ENCODE peak calls at places on chromosomes 1 and 21, in five cellular contexts. One of them, this sample, is unnamed.

GRCh38 chr21:42997053-42997452 is 22.7 kb downstream of the PKNOX1 start:
- DNase-seq in mesenchymal stem cell: peak; percentile 97
- DNase-seq in H9: no peak
- DNase-seq in neuronal stem cell: no peak
- DNase-seq in IMR-90: peak; percentile 99
- DNase-seq in this sample: peak; percentile 88

GRCh38 chr1:97340951-97341350 is 579.9 kb downstream of the DPYD start:
- DNase-seq in mesenchymal stem cell: peak; percentile 81
- DNase-seq in H9: no peak
- DNase-seq in neuronal stem cell: no peak
- DNase-seq in IMR-90: peak; percentile 84
- DNase-seq in this sample: no peak

GRCh38 chr1:1433804-1434130 is 1.7 kb upstream of the VWA1 start:
- DNase-seq in mesenchymal stem cell: peak; percentile 83
- DNase-seq in H9: no peak
- DNase-seq in neuronal stem cell: no peak
- DNase-seq in IMR-90: peak; percentile 39
- DNase-seq in this sample: peak; percentile 75

GRCh38 chr1:77948841-77949424 is 29.9 kb downstream of the FUBP1 start:
- DNase-seq in mesenchymal stem cell: peak; percentile 40
- DNase-seq in H9: no peak
- DNase-seq in neuronal stem cell: peak; percentile 12
- DNase-seq in IMR-90: peak; percentile 42
- DNase-seq in this sample: no peak

GRCh38 chr1:151710187-151710586 is 6.4 kb downstream of the CELF3 start:
- DNase-seq in mesenchymal stem cell: peak; percentile 24
- DNase-seq in H9: peak; percentile 63
- DNase-seq in neuronal stem cell: peak; percentile 87
- DNase-seq in IMR-90: peak; percentile 55
- DNase-seq in this sample: no peak

GRCh38 chr1:5898266-5898665 is 94.0 kb downstream of the NPHP4 start:
- DNase-seq in mesenchymal stem cell: no peak
- DNase-seq in H9: no peak
- DNase-seq in neuronal stem cell: no peak
- DNase-seq in IMR-90: no peak
- DNase-seq in this sample: no peak

GRCh38 chr1:212514056-212514614 is 81.4 kb downstream of the NENF start:
- DNase-seq in mesenchymal stem cell: peak; percentile 67
- DNase-seq in H9: peak; percentile 52
- DNase-seq in neuronal stem cell: no peak
- DNase-seq in IMR-90: peak; percentile 65
- DNase-seq in this sample: peak; percentile 38

GRCh38 chr1:230540416-230540815 is 101.9 kb upstream of the COG2 start:
- DNase-seq in mesenchymal stem cell: no peak
- DNase-seq in H9: no peak
- DNase-seq in neuronal stem cell: no peak
- DNase-seq in IMR-90: no peak
- DNase-seq in this sample: no peak

GRCh38 chr1:172477741-172478140 is 33.9 kb upstream of the PIGC start:
- DNase-seq in mesenchymal stem cell: no peak
- DNase-seq in H9: no peak
- DNase-seq in neuronal stem cell: no peak
- DNase-seq in IMR-90: no peak
- DNase-seq in this sample: peak; percentile 43

GRCh38 chr1:26378088-26378878 is 5.7 kb upstream of the ZNF683 start:
- DNase-seq in mesenchymal stem cell: peak; percentile 96
- DNase-seq in H9: no peak
- DNase-seq in neuronal stem cell: no peak
- DNase-seq in IMR-90: peak; percentile 98
- DNase-seq in this sample: peak; percentile 85

GRCh38 chr1:239232921-239233320 is 153.4 kb upstream of the CHRM3 start:
- DNase-seq in mesenchymal stem cell: no peak
- DNase-seq in H9: no peak
- DNase-seq in neuronal stem cell: no peak
- DNase-seq in IMR-90: no peak
- DNase-seq in this sample: peak; percentile 69

GRCh38 chr1:31795801-31796621 is 19.8 kb downstream of the SPOCD1 start:
- DNase-seq in mesenchymal stem cell: peak; percentile 71
- DNase-seq in H9: no peak
- DNase-seq in neuronal stem cell: no peak
- DNase-seq in IMR-90: peak; percentile 87
- DNase-seq in this sample: no peak

GRCh38 chr1:224447251-224447650 is 12.7 kb upstream of the WDR26 start:
- DNase-seq in mesenchymal stem cell: no peak
- DNase-seq in H9: no peak
- DNase-seq in neuronal stem cell: no peak
- DNase-seq in IMR-90: peak; percentile 69
- DNase-seq in this sample: no peak

GRCh38 chr1:153688283-153688682 is 9.8 kb downstream of the NPR1 start:
- DNase-seq in mesenchymal stem cell: no peak
- DNase-seq in H9: no peak
- DNase-seq in neuronal stem cell: no peak
- DNase-seq in IMR-90: no peak
- DNase-seq in this sample: no peak

DNA sequence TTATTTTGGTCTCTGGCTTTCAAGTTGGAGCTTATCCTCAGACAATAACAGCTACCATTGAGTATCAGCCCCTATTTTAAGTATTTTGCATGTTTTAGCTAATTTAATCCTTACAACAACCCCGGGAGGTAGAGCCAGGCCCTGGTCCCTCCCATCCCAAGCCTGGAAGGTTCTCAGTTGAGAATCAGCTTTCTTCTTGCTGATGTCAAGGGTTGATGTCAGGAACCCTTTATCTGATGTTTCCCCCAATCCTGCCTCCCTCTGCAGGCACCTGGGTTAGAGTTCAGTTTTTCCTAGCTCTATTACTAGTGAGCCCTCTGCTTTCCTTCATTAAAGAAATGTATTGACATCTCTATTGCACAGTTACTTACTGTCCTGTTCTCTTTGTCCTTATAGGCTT is 3.6 kb upstream of the SVBP start:
- DNase-seq in mesenchymal stem cell: no peak
- DNase-seq in H9: no peak
- DNase-seq in neuronal stem cell: no peak
- DNase-seq in IMR-90: no peak
- DNase-seq in this sample: no peak
- H3K18ac ChIP-seq in mesenchymal stem cell: no peak overlapping the region
- H3K18ac ChIP-seq in H9: no peak overlapping the region
- H3K18ac ChIP-seq in neuronal stem cell: no peak overlapping the region
- H3K18ac ChIP-seq in IMR-90: no peak overlapping the region
- H3K18ac ChIP-seq in this sample: no peak overlapping the region

DNA sequence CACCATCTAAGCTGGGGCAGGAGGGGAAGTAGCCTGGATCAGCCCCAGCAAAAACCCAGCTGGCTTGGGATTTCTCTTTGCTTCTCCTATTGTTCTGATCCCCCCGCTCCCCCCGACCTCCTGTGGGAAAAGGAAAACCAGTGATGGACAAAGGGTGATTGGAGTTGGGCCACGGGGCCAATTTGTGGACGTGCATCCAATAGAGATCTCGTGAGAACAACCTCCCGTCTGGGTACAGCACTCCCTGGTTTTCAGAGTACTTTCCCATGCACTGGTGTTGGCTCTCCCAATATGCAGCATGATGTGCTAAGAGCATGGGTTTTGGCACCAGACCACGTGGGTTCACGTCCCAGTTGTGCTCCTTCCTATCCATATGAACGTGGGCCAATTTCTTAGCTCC is 9.0 kb downstream of the BLACAT1 start:
- DNase-seq in mesenchymal stem cell: no peak
- DNase-seq in H9: no peak
- DNase-seq in neuronal stem cell: no peak
- DNase-seq in IMR-90: no peak
- DNase-seq in this sample: no peak
- H3K14ac ChIP-seq in mesenchymal stem cell: no peak overlapping the region
- H3K14ac ChIP-seq in H9: no peak overlapping the region
- H3K14ac ChIP-seq in neuronal stem cell: no peak overlapping the region
- H3K14ac ChIP-seq in IMR-90: no peak overlapping the region
- H3K14ac ChIP-seq in this sample: no peak overlapping the region

GRCh38 chr1:89843279-89844121 is 22.7 kb downstream of the LRRC8D start:
- DNase-seq in mesenchymal stem cell: peak; percentile 78
- DNase-seq in H9: peak; percentile 79
- DNase-seq in neuronal stem cell: peak; percentile 48
- DNase-seq in IMR-90: peak; percentile 66
- DNase-seq in this sample: peak; percentile 50
- H3K18ac ChIP-seq in mesenchymal stem cell: peak overlapping the region; percentile 100
- H3K18ac ChIP-seq in H9: peak overlapping the region; percentile 56
- H3K18ac ChIP-seq in neuronal stem cell: peak overlapping the region; percentile 83
- H3K18ac ChIP-seq in IMR-90: peak overlapping the region; percentile 87
- H3K18ac ChIP-seq in this sample: peak overlapping the region; percentile 90

GRCh38 chr1:63103682-63104081 is 218.7 kb upstream of the FOXD3 start:
- DNase-seq in mesenchymal stem cell: no peak
- DNase-seq in H9: peak; percentile 31
- DNase-seq in neuronal stem cell: no peak
- DNase-seq in IMR-90: no peak
- DNase-seq in this sample: no peak
- H3K14ac ChIP-seq in mesenchymal stem cell: no peak overlapping the region
- H3K14ac ChIP-seq in H9: no peak overlapping the region
- H3K14ac ChIP-seq in neuronal stem cell: no peak overlapping the region
- H3K14ac ChIP-seq in IMR-90: no peak overlapping the region
- H3K14ac ChIP-seq in this sample: no peak overlapping the region

GRCh38 chr1:232722626-232723025 is 82.6 kb upstream of the MAP10 start:
- DNase-seq in mesenchymal stem cell: no peak
- DNase-seq in H9: no peak
- DNase-seq in neuronal stem cell: no peak
- DNase-seq in IMR-90: no peak
- DNase-seq in this sample: no peak

GRCh38 chr1:232726048-232726779 is 79.0 kb upstream of the MAP10 start:
- DNase-seq in mesenchymal stem cell: no peak
- DNase-seq in H9: peak; percentile 51
- DNase-seq in neuronal stem cell: no peak
- DNase-seq in IMR-90: peak; percentile 31
- DNase-seq in this sample: no peak

GRCh38 chr1:232728507-232729263 is 76.5 kb upstream of the MAP10 start:
- DNase-seq in mesenchymal stem cell: peak; percentile 8
- DNase-seq in H9: no peak
- DNase-seq in neuronal stem cell: no peak
- DNase-seq in IMR-90: peak; percentile 26
- DNase-seq in this sample: peak; percentile 5

DNA sequence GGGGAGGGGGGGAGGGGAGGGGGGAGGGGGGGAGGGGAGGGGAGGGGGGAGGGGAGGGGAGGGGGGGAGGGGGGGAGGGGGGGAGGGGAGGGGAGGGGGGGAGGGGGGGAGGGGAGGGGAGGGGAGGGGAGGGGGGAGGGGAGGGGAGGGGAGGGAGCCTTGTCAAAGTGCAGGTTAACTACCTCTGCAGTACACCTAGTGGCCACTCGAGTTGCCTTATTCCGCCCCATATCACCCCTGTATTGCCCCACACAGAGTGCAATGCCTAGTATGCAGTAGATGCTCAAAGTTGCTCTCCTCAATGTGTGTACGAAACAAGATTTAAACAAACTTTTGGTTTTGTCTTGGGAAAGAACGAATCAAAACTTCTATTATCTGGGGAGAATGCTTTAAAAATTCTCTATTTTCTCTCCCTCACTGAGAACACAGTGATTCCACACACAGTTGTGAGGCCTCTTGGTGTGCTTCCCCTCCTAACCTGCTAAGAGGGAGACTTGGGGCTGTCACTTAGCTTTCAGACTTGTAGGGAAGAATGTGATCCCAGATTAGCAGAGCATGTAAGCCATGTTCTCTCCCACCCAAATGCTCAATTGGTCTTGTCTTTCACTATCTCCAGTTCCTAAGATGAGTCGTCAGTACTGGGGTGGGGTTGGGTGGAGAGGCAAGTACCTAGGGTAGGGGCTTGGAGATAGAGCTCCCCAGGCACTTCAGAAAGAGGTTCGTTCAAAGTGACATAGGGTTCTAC is 79.7 kb upstream of the MAP10 start:
- DNase-seq in mesenchymal stem cell: no peak
- DNase-seq in H9: peak; percentile 31
- DNase-seq in neuronal stem cell: no peak
- DNase-seq in IMR-90: no peak
- DNase-seq in this sample: no peak
- H3K18ac ChIP-seq in mesenchymal stem cell: no peak overlapping the region
- H3K18ac ChIP-seq in H9: no peak overlapping the region
- H3K18ac ChIP-seq in neuronal stem cell: no peak overlapping the region
- H3K18ac ChIP-seq in IMR-90: no peak overlapping the region
- H3K18ac ChIP-seq in this sample: peak overlapping the region; percentile 72

DNA sequence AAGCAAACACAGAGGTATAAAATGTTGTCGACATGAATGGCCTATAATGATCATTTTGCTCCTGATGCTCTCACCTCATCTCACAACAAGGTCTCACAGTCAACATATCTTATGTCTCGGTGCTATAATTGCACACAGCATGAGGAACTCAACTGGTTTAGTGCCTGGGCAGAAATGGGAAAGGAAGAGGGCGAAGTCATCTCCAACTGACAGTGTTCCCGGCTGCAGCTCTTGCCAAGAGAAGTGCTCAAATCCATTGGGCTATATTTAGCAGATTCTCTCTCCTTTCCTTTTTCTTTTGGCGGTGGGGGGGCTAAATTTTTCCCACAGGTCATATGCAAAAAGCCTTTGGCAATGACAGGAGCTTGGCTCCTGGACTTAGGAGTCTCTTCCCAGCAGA is 53.0 kb downstream of the SLC45A1 start:
- DNase-seq in mesenchymal stem cell: no peak
- DNase-seq in H9: no peak
- DNase-seq in neuronal stem cell: no peak
- DNase-seq in IMR-90: peak; percentile 35
- DNase-seq in this sample: no peak
- H3K14ac ChIP-seq in mesenchymal stem cell: no peak overlapping the region
- H3K14ac ChIP-seq in H9: no peak overlapping the region
- H3K14ac ChIP-seq in neuronal stem cell: no peak overlapping the region
- H3K14ac ChIP-seq in IMR-90: peak overlapping the region; percentile 0
- H3K14ac ChIP-seq in this sample: no peak overlapping the region

GRCh38 chr21:33541756-33542639 is at the start of gene GART:
- DNase-seq in mesenchymal stem cell: peak; percentile 88
- DNase-seq in H9: peak; percentile 85
- DNase-seq in neuronal stem cell: peak; percentile 70
- DNase-seq in IMR-90: peak; percentile 65
- DNase-seq in this sample: peak; percentile 82
- H3K18ac ChIP-seq in mesenchymal stem cell: peak within 1 kb of the TSS; percentile 89
- H3K18ac ChIP-seq in H9: peak within 1 kb of the TSS; percentile 99
- H3K18ac ChIP-seq in neuronal stem cell: peak within 1 kb of the TSS; percentile 95
- H3K18ac ChIP-seq in IMR-90: peak within 1 kb of the TSS; percentile 95
- H3K18ac ChIP-seq in this sample: peak within 1 kb of the TSS; percentile 69

GRCh38 chr21:15445327-15445726 is 284.5 kb upstream of the USP25 start:
- DNase-seq in mesenchymal stem cell: no peak
- DNase-seq in H9: peak; percentile 71
- DNase-seq in neuronal stem cell: no peak
- DNase-seq in IMR-90: no peak
- DNase-seq in this sample: no peak
- H3K14ac ChIP-seq in mesenchymal stem cell: no peak overlapping the region
- H3K14ac ChIP-seq in H9: no peak overlapping the region
- H3K14ac ChIP-seq in neuronal stem cell: no peak overlapping the region
- H3K14ac ChIP-seq in IMR-90: no peak overlapping the region
- H3K14ac ChIP-seq in this sample: no peak overlapping the region

This sample was measured in trophoblast cell.